ENCODE peak calls at places on chromosome 10, in four cellular contexts. B, Y, O and S are unnamed samples.
A peak's percentile ranks its signal among the peaks of the same experiment; 100 is the strongest.

GRCh38 chr10:49781247-49781646 is 19.1 kb upstream of the OGDHL start:
- DNase-seq in B (no peak), Y (no peak), O (no peak), S (no peak)

GRCh38 chr10:89702121-89702480 is 711 bp downstream of the KIF20B start:
- DNase-seq in B (peak; percentile 5), Y (peak; percentile 26), O (no peak), S (no peak)

GRCh38 chr10:104824378-104825006 is 183.4 kb downstream of the SORCS3 start:
- DNase-seq in B (peak; percentile 17), Y (peak; percentile 19), O (no peak), S (no peak)

GRCh38 chr10:70227548-70228320 is 5.5 kb downstream of the PPA1 start:
- DNase-seq in B (no peak), Y (no peak), O (no peak), S (no peak)

GRCh38 chr10:13095094-13095493 is 4.9 kb upstream of the OPTN start:
- DNase-seq in B (no peak), Y (no peak), O (no peak), S (no peak)

GRCh38 chr10:7054915-7055314 is 355.9 kb downstream of the SFMBT2 start:
- DNase-seq in B (no peak), Y (no peak), O (no peak), S (no peak)

GRCh38 chr10:93313798-93314197 is 168.3 kb downstream of the MYOF start:
- DNase-seq in B (no peak), Y (no peak), O (no peak), S (no peak)

GRCh38 chr10:52615349-52615748 is 157.2 kb downstream of the MBL2 start:
- DNase-seq in B (no peak), Y (no peak), O (no peak), S (no peak)

GRCh38 chr10:29237786-29238185 is 51.1 kb upstream of the LYZL1 start:
- DNase-seq in B (no peak), Y (no peak), O (no peak), S (no peak)

GRCh38 chr10:96229568-96230030 is 41.8 kb downstream of the BLNK start:
- DNase-seq in B (peak; percentile 62), Y (peak; percentile 70), O (peak; percentile 81), S (peak; percentile 33)

GRCh38 chr10:70705121-70705861 is 33.0 kb downstream of the ADAMTS14 start:
- DNase-seq in B (no peak), Y (no peak), O (no peak), S (no peak)

GRCh38 chr10:102452672-102453340 is 1.5 kb upstream of the C10orf95 start:
- DNase-seq in B (peak; percentile 56), Y (peak; percentile 44), O (peak; percentile 76), S (peak; percentile 82)

GRCh38 chr10:117424789-117425649 is 49.8 kb upstream of the PDZD8 start:
- DNase-seq in B (no peak), Y (no peak), O (no peak), S (no peak)

GRCh38 chr10:25059990-25060389 is 43.6 kb downstream of the THNSL1 start:
- DNase-seq in B (peak; percentile 89), Y (no peak), O (no peak), S (peak; percentile 43)

GRCh38 chr10:63383141-63383540 is 82.6 kb downstream of the JMJD1C start:
- DNase-seq in B (peak; percentile 37), Y (no peak), O (no peak), S (no peak)

GRCh38 chr10:60570941-60571340 is 181.3 kb upstream of the ANK3 start:
- DNase-seq in B (no peak), Y (no peak), O (no peak), S (no peak)

GRCh38 chr10:70600512-70601395 is 1.8 kb downstream of the PRF1 start:
- DNase-seq in B (no peak), Y (no peak), O (no peak), S (no peak)

GRCh38 chr10:102644066-102644645 is at the start of gene TRIM8:
- DNase-seq in B (peak; percentile 49), Y (peak; percentile 76), O (no peak), S (no peak)

GRCh38 chr10:45386657-45387056 is 12.6 kb downstream of the ALOX5 start:
- DNase-seq in B (no peak), Y (no peak), O (no peak), S (no peak)

GRCh38 chr10:113961261-113961938 is 82.3 kb upstream of the ADRB1 start:
- DNase-seq in B (no peak), Y (peak; percentile 61), O (no peak), S (no peak)

GRCh38 chr10:124544711-124545110 is 83.1 kb downstream of the LHPP start:
- DNase-seq in B (no peak), Y (no peak), O (no peak), S (no peak)

GRCh38 chr10:11851910-11852309 is 28.8 kb downstream of the PROSER2 start:
- DNase-seq in B (no peak), Y (no peak), O (no peak), S (no peak)

GRCh38 chr10:62244785-62245595 is 23.7 kb downstream of the RTKN2 start:
- DNase-seq in B (peak; percentile 40), Y (no peak), O (no peak), S (no peak)

GRCh38 chr10:126221874-126222273 is 166.4 kb downstream of the ADAM12 start:
- DNase-seq in B (no peak), Y (no peak), O (no peak), S (no peak)

GRCh38 chr10:78199759-78200158 is 166.1 kb downstream of the RPS24 start:
- DNase-seq in B (no peak), Y (no peak), O (no peak), S (no peak)

GRCh38 chr10:89332092-89332633 is 4.4 kb downstream of the IFIT3 start:
- DNase-seq in B (peak; percentile 60), Y (no peak), O (no peak), S (peak; percentile 53)

GRCh38 chr10:62594093-62594520 is 210.4 kb upstream of the ADO start:
- DNase-seq in B (peak; percentile 72), Y (peak; percentile 59), O (no peak), S (peak; percentile 42)

GRCh38 chr10:663844-664243 is 25.6 kb downstream of the DIP2C start:
- DNase-seq in B (no peak), Y (no peak), O (no peak), S (no peak)

GRCh38 chr10:7082967-7083366 is 327.9 kb downstream of the SFMBT2 start:
- DNase-seq in B (no peak), Y (no peak), O (no peak), S (no peak)

GRCh38 chr10:66649626-66650025 is 276.2 kb upstream of the LRRTM3 start:
- DNase-seq in B (no peak), Y (no peak), O (no peak), S (no peak)

GRCh38 chr10:71770789-71771188 is 2.5 kb downstream of the VSIR start:
- DNase-seq in B (no peak), Y (peak; percentile 29), O (peak; percentile 83), S (no peak)

GRCh38 chr10:47041401-47042198 is 130.4 kb downstream of the PTPN20 start:
- DNase-seq in B (peak; percentile 73), Y (no peak), O (peak; percentile 21), S (no peak)

GRCh38 chr10:116888380-116889055 is 39.2 kb downstream of the ENO4 start:
- DNase-seq in B (peak; percentile 84), Y (no peak), O (peak; percentile 78), S (peak; percentile 28)

GRCh38 chr10:73655257-73655989 is 406 bp downstream of the SYNPO2L start:
- DNase-seq in B (no peak), Y (no peak), O (no peak), S (no peak)

GRCh38 chr10:46006219-46006618 is 24.2 kb downstream of the NCOA4 start:
- DNase-seq in B (peak; percentile 68), Y (no peak), O (no peak), S (peak; percentile 14)

GRCh38 chr10:69696073-69696731 is 66.2 kb downstream of the FAM241B start:
- DNase-seq in B (peak; percentile 52), Y (no peak), O (peak; percentile 18), S (peak; percentile 74)

GRCh38 chr10:71319042-71319799 is at the start of gene SLC29A3:
- DNase-seq in B (peak; percentile 97), Y (peak; percentile 82), O (peak; percentile 90), S (peak; percentile 83)

GRCh38 chr10:15046626-15047025 is 2.9 kb downstream of the OLAH start:
- DNase-seq in B (peak; percentile 19), Y (no peak), O (no peak), S (peak; percentile 63)

GRCh38 chr10:76086571-76087260 is 655.3 kb downstream of the LRMDA start:
- DNase-seq in B (peak; percentile 64), Y (no peak), O (peak; percentile 89), S (peak; percentile 42)